ENCODE peak calls at places on chromosomes 6 and 20, in six cellular contexts. X is HCT116, C is H1, Y is SK-N-SH, G is A549, R is GM12878. Q is an unnamed sample.

GRCh38 chr20:63859166-63859699 is 2.1 kb upstream of the ABHD16B start:
- DNase-seq in X (no peak), C (no peak), Y (no peak), G (no peak), R (no peak), Q (no peak)

GRCh38 chr6:45438849-45439406 is 61.2 kb upstream of the SUPT3H start:
- DNase-seq in X (peak), C (no peak), Y (no peak), G (no peak), R (no peak), Q (peak)

GRCh38 chr20:9609892-9610502 is 95.6 kb downstream of the LAMP5 start:
- DNase-seq in X (peak), C (peak), Y (peak), G (peak), R (peak), Q (peak)

GRCh38 chr20:54069501-54069971 is 858 bp downstream of the BCAS1 start:
- DNase-seq in X (no peak), C (peak), Y (no peak), G (no peak), R (no peak), Q (no peak)

GRCh38 chr20:63915471-63915870 is 20.5 kb downstream of the DNAJC5 start:
- DNase-seq in X (no peak), C (no peak), Y (no peak), G (no peak), R (no peak), Q (no peak)

GRCh38 chr6:131295081-131295480 is 159.8 kb downstream of the AKAP7 start:
- DNase-seq in X (no peak), C (peak), Y (no peak), G (no peak), R (no peak), Q (no peak)

GRCh38 chr6:33126101-33126714 is 50.4 kb downstream of the HLA-DPB1 start:
- DNase-seq in X (peak), C (no peak), Y (peak), G (peak), R (no peak), Q (peak)

GRCh38 chr20:59568509-59569024 is 35.8 kb upstream of the PHACTR3 start:
- DNase-seq in X (no peak), C (no peak), Y (no peak), G (no peak), R (no peak), Q (peak)

GRCh38 chr20:430091-430999 is 22.2 kb downstream of the RBCK1 start:
- DNase-seq in X (no peak), C (no peak), Y (no peak), G (no peak), R (no peak), Q (no peak)

GRCh38 chr6:90445533-90446108 is 141.3 kb downstream of the MAP3K7 start:
- DNase-seq in X (no peak), C (no peak), Y (no peak), G (no peak), R (no peak), Q (no peak)

GRCh38 chr20:57106692-57107091 is 159.7 kb downstream of the BMP7 start:
- DNase-seq in X (no peak), C (no peak), Y (no peak), G (no peak), R (no peak), Q (peak)

GRCh38 chr20:53202781-53203180 is 230.6 kb downstream of the TSHZ2 start:
- DNase-seq in X (no peak), C (no peak), Y (no peak), G (peak), R (no peak), Q (no peak)

DNA sequence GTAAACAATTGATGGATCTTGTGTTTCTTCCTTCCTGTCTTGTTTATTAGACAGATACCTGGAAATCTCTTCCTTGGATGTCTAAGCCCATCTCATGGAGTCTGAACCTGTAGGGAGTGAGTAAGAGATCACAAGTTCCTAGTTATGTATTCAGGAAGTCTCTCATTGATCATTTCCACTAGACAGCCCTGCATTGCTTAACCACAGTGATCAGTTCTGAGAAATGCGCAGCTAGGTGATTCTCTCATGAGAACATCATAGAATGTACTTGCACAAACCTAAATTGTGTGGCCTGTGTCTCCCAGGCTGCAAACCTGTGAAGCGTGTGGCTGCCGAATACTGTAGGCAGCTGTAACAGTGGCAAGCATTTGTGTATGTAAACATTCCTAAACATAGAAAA is 39.1 kb downstream of the FAM120B start:
- DNase-seq in X (no peak), C (no peak), Y (no peak), G (no peak), R (peak), Q (no peak)
- H3K4me3 ChIP-seq in X (no peak), C (no peak), Y (no peak), G (no peak), R (no peak), Q (no peak)

GRCh38 chr6:116564921-116565872 is 6.1 kb upstream of the RWDD1 start:
- DNase-seq in X (no peak), C (no peak), Y (no peak), G (no peak), R (no peak), Q (no peak)
- TF ChIP-seq MAX in X (no peak), C (no peak), Y (no peak), G (no peak), R (no peak), Q (no peak)

GRCh38 chr6:108999428-108999827 is 95.2 kb downstream of the SESN1 start:
- DNase-seq in X (no peak), C (no peak), Y (no peak), G (no peak), R (no peak), Q (no peak)

GRCh38 chr6:109001554-109001953 is 93.1 kb downstream of the SESN1 start:
- DNase-seq in X (no peak), C (no peak), Y (peak), G (no peak), R (no peak), Q (no peak)

GRCh38 chr6:109000289-109000688 is 94.4 kb downstream of the SESN1 start:
- DNase-seq in X (no peak), C (no peak), Y (no peak), G (no peak), R (no peak), Q (no peak)

GRCh38 chr6:109002100-109002697 is 92.4 kb downstream of the SESN1 start:
- DNase-seq in X (no peak), C (no peak), Y (no peak), G (no peak), R (no peak), Q (no peak)

GRCh38 chr6:109002882-109003281 is 91.8 kb downstream of the SESN1 start:
- DNase-seq in X (no peak), C (no peak), Y (no peak), G (no peak), R (no peak), Q (no peak)
- H3K4me3 ChIP-seq in X (no peak), C (no peak), Y (no peak), G (no peak), R (no peak), Q (no peak)

GRCh38 chr6:26030716-26031115 is 56.5 kb upstream of the HFE start:
- DNase-seq in X (no peak), C (no peak), Y (no peak), G (no peak), R (no peak), Q (peak)
- TF ChIP-seq MAX in X (no peak), C (no peak), Y (no peak), G (no peak), R (no peak), Q (no peak)

GRCh38 chr20:19760371-19760721 is 2.3 kb downstream of the RIN2 start:
- DNase-seq in X (no peak), C (no peak), Y (no peak), G (no peak), R (no peak), Q (peak)

GRCh38 chr20:19756756-19757486 is 1.1 kb upstream of the RIN2 start:
- DNase-seq in X (no peak), C (no peak), Y (no peak), G (no peak), R (no peak), Q (no peak)

GRCh38 chr20:19758888-19759331 is 852 bp downstream of the RIN2 start:
- DNase-seq in X (no peak), C (no peak), Y (peak), G (peak), R (no peak), Q (peak)

GRCh38 chr20:19757973-19758887 is at the start of gene RIN2:
- DNase-seq in X (peak), C (peak), Y (peak), G (peak), R (no peak), Q (peak)

DNA sequence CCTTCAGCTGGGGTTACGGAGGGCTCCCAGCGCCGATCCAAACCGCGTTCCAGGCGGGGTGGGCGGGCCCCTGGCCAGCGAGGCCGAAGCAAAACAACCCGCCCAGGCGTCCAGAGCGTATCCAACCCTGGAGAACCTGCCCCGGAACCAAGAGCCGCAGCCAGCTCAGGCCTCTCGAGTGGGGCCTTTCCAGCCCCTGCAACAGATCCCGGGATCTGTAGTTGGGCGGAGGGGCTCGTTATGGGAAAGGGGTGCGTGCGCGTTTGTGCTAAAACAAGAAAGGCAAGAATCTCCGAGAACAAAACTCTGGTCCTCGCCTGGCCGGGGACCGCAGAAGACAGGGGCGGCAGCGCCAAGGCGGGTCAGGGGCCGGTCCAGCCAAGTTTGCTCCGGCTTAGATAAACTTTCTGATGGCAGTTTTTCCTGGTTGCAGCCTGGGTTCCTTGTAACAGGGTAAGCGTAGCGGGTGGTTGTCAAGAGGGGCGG is 528 bp upstream of the RIN2 start:
- DNase-seq in X (no peak), C (no peak), Y (peak), G (peak), R (no peak), Q (no peak)
- H3K4me3 ChIP-seq in X (peak), C (peak), Y (peak), G (peak), R (no peak), Q (no peak)

GRCh38 chr6:81655696-81656095 is 96.8 kb downstream of the TENT5A start:
- DNase-seq in X (no peak), C (no peak), Y (no peak), G (no peak), R (no peak), Q (no peak)

GRCh38 chr6:81656231-81656630 is 96.2 kb downstream of the TENT5A start:
- DNase-seq in X (no peak), C (no peak), Y (no peak), G (no peak), R (no peak), Q (no peak)
- TF ChIP-seq MAX in X (no peak), C (no peak), Y (no peak), G (no peak), R (no peak), Q (no peak)

GRCh38 chr6:13796781-13797180 is 17.6 kb downstream of the MCUR1 start:
- DNase-seq in X (no peak), C (no peak), Y (no peak), G (no peak), R (no peak), Q (no peak)

GRCh38 chr6:13795041-13795748 is 19.2 kb downstream of the MCUR1 start:
- DNase-seq in X (peak), C (no peak), Y (peak), G (peak), R (peak), Q (peak)

GRCh38 chr6:13788820-13789219 is 25.5 kb downstream of the MCUR1 start:
- DNase-seq in X (no peak), C (no peak), Y (no peak), G (no peak), R (no peak), Q (no peak)

GRCh38 chr6:13794184-13794583 is 20.2 kb downstream of the MCUR1 start:
- DNase-seq in X (no peak), C (no peak), Y (no peak), G (peak), R (peak), Q (peak)
- H3K4me3 ChIP-seq in X (no peak), C (no peak), Y (no peak), G (no peak), R (no peak), Q (no peak)

GRCh38 chr20:21767200-21767738 is 61.8 kb downstream of the PAX1 start:
- DNase-seq in X (no peak), C (no peak), Y (peak), G (no peak), R (no peak), Q (no peak)

DNA sequence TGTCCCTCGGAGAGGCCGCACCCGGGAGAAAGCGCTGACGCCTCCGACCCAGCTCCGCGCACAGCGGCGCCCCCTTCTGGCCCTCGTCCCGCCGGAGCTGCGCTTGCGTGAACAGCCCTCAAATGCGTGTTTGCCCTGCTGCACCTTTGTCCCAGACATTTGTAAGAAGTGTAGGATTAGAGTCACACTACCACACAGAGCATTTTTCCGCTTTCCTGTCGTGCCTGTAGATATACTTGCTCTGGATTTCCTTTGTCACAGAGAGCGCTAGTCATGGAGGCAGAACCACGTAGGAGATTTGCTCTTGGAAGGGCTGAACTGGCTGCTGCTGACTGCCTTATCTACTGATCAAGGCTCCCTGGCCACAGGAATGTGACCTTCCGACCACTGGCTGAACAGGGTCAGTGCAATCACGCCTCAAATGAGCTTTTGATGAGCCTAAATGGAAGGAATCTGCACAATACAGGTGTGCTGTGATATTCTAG is 62.3 kb downstream of the PAX1 start:
- DNase-seq in X (no peak), C (peak), Y (peak), G (peak), R (no peak), Q (peak)
- TF ChIP-seq MAX in X (no peak), C (no peak), Y (no peak), G (no peak), R (no peak), Q (no peak)

Q was measured in NB4.